ENCODE peak calls at places on chromosomes 13 and 19, in five cellular contexts. A is HAP-1; Q is activated CD4-positive, CD25-positive, alpha-beta regulatory T cell treated with anti-CD3 and anti-CD28 coated beads, Interleukin-2, amount 50 U/mL, for 16 hours; L is choroid plexus epithelial cell; S is activated T-helper 2 cell treated with anti-CD3 and anti-CD28 coated beads, Interferon-gamma antibody, Interleukin-2, Interleukin-4, amounts not matched to agents 10 μg/mL and 5 μg/mL and 100 μg/mL, durations not matched to agents 14 hours and 24 hours and 36 hours. F is an unnamed sample.

GRCh38 chr19:7868671-7869452 is 5.3 kb downstream of the PRR36 start:
- DNase-seq in A (peak), Q (peak), L (peak), S (peak), F (peak)

GRCh38 chr13:21481359-21481758 is 22.3 kb upstream of the ZDHHC20 start:
- DNase-seq in A (no peak), Q (no peak), L (no peak), S (no peak), F (no peak)

GRCh38 chr13:40762849-40763248 is 8.1 kb downstream of the MRPS31 start:
- DNase-seq in A (no peak), Q (no peak), L (no peak), S (no peak), F (no peak)

GRCh38 chr19:21328402-21328801 is 808 bp downstream of the ZNF708 start:
- DNase-seq in A (peak), Q (no peak), L (peak), S (no peak), F (no peak)

GRCh38 chr13:62060570-62060969 is 644.9 kb upstream of the PCDH20 start:
- DNase-seq in A (no peak), Q (no peak), L (no peak), S (no peak), F (no peak)

GRCh38 chr19:2702170-2703076 is at the start of gene GNG7:
- DNase-seq in A (peak), Q (peak), L (peak), S (peak), F (peak)

GRCh38 chr19:6233827-6234511 is 45.8 kb downstream of the MLLT1 start:
- DNase-seq in A (no peak), Q (no peak), L (no peak), S (no peak), F (no peak)

GRCh38 chr13:98657506-98658085 is 80.7 kb upstream of the STK24 start:
- DNase-seq in A (no peak), Q (no peak), L (no peak), S (no peak), F (no peak)

GRCh38 chr19:58409010-58409790 is 751 bp downstream of the ZNF584 start:
- DNase-seq in A (peak), Q (no peak), L (peak), S (no peak), F (no peak)

GRCh38 chr13:97627566-97627965 is 193.6 kb downstream of the RAP2A start:
- DNase-seq in A (no peak), Q (no peak), L (peak), S (no peak), F (no peak)

GRCh38 chr13:97141564-97142005 is 80.5 kb upstream of the MBNL2 start:
- DNase-seq in A (peak), Q (no peak), L (peak), S (no peak), F (no peak)

GRCh38 chr19:43429395-43429794 is 14.7 kb downstream of the TEX101 start:
- DNase-seq in A (no peak), Q (no peak), L (no peak), S (no peak), F (no peak)

GRCh38 chr13:84439108-84439507 is 556.8 kb upstream of the SLITRK1 start:
- DNase-seq in A (no peak), Q (no peak), L (peak), S (no peak), F (no peak)

GRCh38 chr19:53849237-53849676 is 18.4 kb upstream of the MYADM start:
- DNase-seq in A (no peak), Q (no peak), L (peak), S (no peak), F (no peak)

GRCh38 chr13:79645569-79645968 is 164.6 kb downstream of the NDFIP2 start:
- DNase-seq in A (no peak), Q (no peak), L (no peak), S (no peak), F (no peak)

GRCh38 chr13:75399168-75399878 is 82.6 kb downstream of the TBC1D4 start:
- DNase-seq in A (no peak), Q (no peak), L (peak), S (no peak), F (no peak)

GRCh38 chr19:17331254-17331558 is 3.4 kb downstream of the ANO8 start:
- DNase-seq in A (no peak), Q (no peak), L (no peak), S (no peak), F (no peak)

GRCh38 chr19:11113140-11113708 is 24.0 kb downstream of the LDLR start:
- DNase-seq in A (no peak), Q (no peak), L (no peak), S (no peak), F (no peak)

GRCh38 chr13:49435992-49436391 is 7.9 kb downstream of the CAB39L start:
- DNase-seq in A (no peak), Q (no peak), L (peak), S (no peak), F (no peak)

GRCh38 chr13:28636677-28637317 is 22.1 kb upstream of the POMP start:
- DNase-seq in A (peak), Q (no peak), L (peak), S (peak), F (peak)

GRCh38 chr19:45133661-45134060 is 27.1 kb downstream of the NKPD1 start:
- DNase-seq in A (no peak), Q (no peak), L (no peak), S (no peak), F (no peak)

GRCh38 chr13:111911754-111912452 is 155.0 kb upstream of the SOX1 start:
- DNase-seq in A (no peak), Q (no peak), L (no peak), S (no peak), F (no peak)

GRCh38 chr13:108326318-108326717 is 56.8 kb downstream of the TNFSF13B start:
- DNase-seq in A (no peak), Q (no peak), L (peak), S (no peak), F (peak)